ENCODE peak calls at places on chromosome 11, in five cellular contexts. S, B, Q, E and Z are unnamed samples.

GRCh38 chr11:2673871-2674471 is 25.8 kb downstream of the KCNQ1OT1 start:
- DNase-seq in S (no peak), B (no peak), Q (no peak), E (no peak), Z (no peak)

GRCh38 chr11:31492320-31492913 is 17.0 kb downstream of the IMMP1L start:
- DNase-seq in S (peak), B (no peak), Q (no peak), E (no peak), Z (no peak)

GRCh38 chr11:41431784-41432183 is 27.7 kb downstream of the LRRC4C start:
- DNase-seq in S (no peak), B (peak), Q (no peak), E (peak), Z (no peak)

GRCh38 chr11:11807811-11808210 is 34.0 kb upstream of the USP47 start:
- DNase-seq in S (no peak), B (no peak), Q (no peak), E (no peak), Z (no peak)

GRCh38 chr11:130872961-130873360 is 43.3 kb downstream of the SNX19 start:
- DNase-seq in S (peak), B (no peak), Q (no peak), E (no peak), Z (no peak)

GRCh38 chr11:115660072-115660805 is 156.0 kb upstream of the CADM1 start:
- DNase-seq in S (no peak), B (no peak), Q (no peak), E (peak), Z (no peak)

GRCh38 chr11:16511109-16511806 is 154.9 kb upstream of the SOX6 start:
- DNase-seq in S (peak), B (no peak), Q (no peak), E (no peak), Z (no peak)

GRCh38 chr11:36628141-36628540 is 30.1 kb upstream of the RAG2 start:
- DNase-seq in S (no peak), B (no peak), Q (no peak), E (no peak), Z (no peak)

GRCh38 chr11:75259711-75260110 is 19.1 kb downstream of the TPBGL start:
- DNase-seq in S (no peak), B (no peak), Q (no peak), E (no peak), Z (no peak)

GRCh38 chr11:111352935-111353695 is 26.0 kb downstream of the POU2AF1 start:
- DNase-seq in S (no peak), B (peak), Q (no peak), E (no peak), Z (no peak)

GRCh38 chr11:118843518-118843917 is 40.2 kb upstream of the CXCR5 start:
- DNase-seq in S (no peak), B (no peak), Q (no peak), E (no peak), Z (no peak)

GRCh38 chr11:45285931-45286632 is at the start of gene SYT13:
- DNase-seq in S (no peak), B (no peak), Q (no peak), E (peak), Z (no peak)

GRCh38 chr11:23314162-23314561 is 453.9 kb upstream of the CCDC179 start:
- DNase-seq in S (peak), B (no peak), Q (no peak), E (no peak), Z (no peak)

GRCh38 chr11:20353829-20354434 is 9.6 kb upstream of the HTATIP2 start:
- DNase-seq in S (peak), B (peak), Q (no peak), E (peak), Z (no peak)

GRCh38 chr11:23413057-23413456 is 552.8 kb upstream of the CCDC179 start:
- DNase-seq in S (no peak), B (no peak), Q (no peak), E (no peak), Z (no peak)

GRCh38 chr11:16924826-16925494 is 89.3 kb downstream of the PLEKHA7 start:
- DNase-seq in S (peak), B (no peak), Q (peak), E (peak), Z (peak)

GRCh38 chr11:41245184-41245583 is 214.3 kb downstream of the LRRC4C start:
- DNase-seq in S (no peak), B (no peak), Q (no peak), E (no peak), Z (no peak)

GRCh38 chr11:63639195-63639832 is 25.1 kb upstream of the PLAAT3 start:
- DNase-seq in S (peak), B (no peak), Q (no peak), E (no peak), Z (no peak)

GRCh38 chr11:36027731-36028130 is 83.9 kb downstream of the LDLRAD3 start:
- DNase-seq in S (no peak), B (no peak), Q (peak), E (no peak), Z (no peak)

GRCh38 chr11:127471662-127472061 is 471.1 kb upstream of the KIRREL3 start:
- DNase-seq in S (no peak), B (no peak), Q (no peak), E (no peak), Z (no peak)
- TF ChIP-seq CTCF in S (no peak), B (peak), Q (no peak), E (peak), Z (no peak)

DNA sequence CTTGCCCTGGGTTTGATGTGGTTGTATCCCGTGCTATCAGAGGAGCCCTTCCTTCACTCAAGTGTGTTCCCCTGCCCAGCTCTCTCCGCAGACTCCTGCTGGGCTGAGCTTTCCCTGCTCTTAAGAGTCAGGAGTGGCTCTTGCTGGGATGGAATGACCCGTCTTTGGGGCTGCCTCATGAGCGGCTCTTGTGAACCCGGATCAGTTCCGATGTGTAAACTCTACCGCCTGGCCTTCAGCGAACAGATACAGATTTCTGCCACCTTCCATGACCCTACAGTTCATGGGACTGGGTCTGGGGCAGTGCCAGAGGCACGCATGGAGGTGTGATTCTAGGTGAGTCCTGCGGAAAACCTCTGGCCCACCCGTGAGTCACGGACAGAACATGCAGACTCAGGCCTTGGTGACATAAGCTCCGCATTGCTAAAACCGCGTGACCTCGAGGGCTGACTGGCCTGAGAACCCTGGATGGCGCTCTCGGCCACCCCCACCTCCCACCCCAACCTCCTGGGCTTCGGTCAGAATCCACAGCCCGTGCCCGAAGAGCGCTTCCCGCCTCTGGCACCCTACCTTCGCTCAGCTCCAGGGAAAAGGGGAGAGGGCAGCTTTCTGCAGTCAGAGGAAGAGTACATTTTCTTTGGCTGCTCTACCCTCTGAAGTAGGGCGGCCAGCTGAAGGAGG is 1.3 kb upstream of the ZBTB16 start:
- DNase-seq in S (peak), B (no peak), Q (peak), E (peak), Z (no peak)
- TF ChIP-seq CTCF in S (no peak), B (no peak), Q (no peak), E (no peak), Z (no peak)

GRCh38 chr11:44116433-44116832 is 21.0 kb downstream of the EXT2 start:
- DNase-seq in S (no peak), B (no peak), Q (no peak), E (no peak), Z (no peak)

GRCh38 chr11:44125598-44125997 is 30.1 kb downstream of the EXT2 start:
- DNase-seq in S (no peak), B (no peak), Q (no peak), E (no peak), Z (no peak)

GRCh38 chr11:44120169-44120568 is 24.7 kb downstream of the EXT2 start:
- DNase-seq in S (no peak), B (no peak), Q (peak), E (no peak), Z (no peak)
- TF ChIP-seq CTCF in S (peak), B (no peak), Q (peak), E (peak), Z (no peak)

GRCh38 chr11:5291207-5291838 is 10.4 kb downstream of the OR51B4 start:
- DNase-seq in S (peak), B (peak), Q (no peak), E (no peak), Z (no peak)
- TF ChIP-seq CTCF in S (peak), B (peak), Q (no peak), E (peak), Z (no peak)

GRCh38 chr11:65900125-65900898 is at the start of gene FOSL1:
- DNase-seq in S (peak), B (peak), Q (peak), E (peak), Z (peak)
- TF ChIP-seq CTCF in S (no peak), B (no peak), Q (no peak), E (no peak), Z (no peak)